ENCODE peak calls at places on chromosomes 16 and 17, in five cellular contexts. W, V, C, K and G are unnamed samples.

GRCh38 chr16:66315210-66315825 is 51.2 kb upstream of the CDH5 start:
- DNase-seq in C (peak; percentile 38), V (no peak), W (no peak), K (peak; percentile 18), G (peak; percentile 23)

GRCh38 chr16:46629331-46629843 is 8.2 kb upstream of the SHCBP1 start:
- DNase-seq in C (peak; percentile 50), V (no peak), K (no peak), W (no peak), G (no peak)

GRCh38 chr17:80899402-80900268 is 92.0 kb upstream of the CHMP6 start:
- DNase-seq in K (no peak), C (peak; percentile 12), W (peak; percentile 82), V (no peak), G (peak; percentile 38)

GRCh38 chr16:83137326-83137770 is 510.6 kb downstream of the CDH13 start:
- DNase-seq in C (peak; percentile 58), K (no peak), W (no peak), V (no peak), G (peak; percentile 43)

GRCh38 chr16:74601131-74601871 is 5.6 kb downstream of the GLG1 start:
- DNase-seq in W (no peak), K (peak; percentile 31), V (peak; percentile 76), C (peak; percentile 37), G (peak; percentile 37)

GRCh38 chr16:10940501-10941079 is 1.7 kb downstream of the DEXI start:
- DNase-seq in W (peak; percentile 65), K (no peak), V (no peak), C (no peak), G (no peak)

GRCh38 chr17:36600477-36600876 is 906 bp upstream of the MRM1 start:
- DNase-seq in K (no peak), V (no peak), W (peak; percentile 54), C (no peak), G (no peak)

GRCh38 chr17:52136173-52136572 is 22.3 kb downstream of the CA10 start:
- DNase-seq in C (no peak), W (no peak), V (no peak), K (no peak), G (no peak)

GRCh38 chr17:32688221-32688620 is 188.7 kb downstream of the MYO1D start:
- DNase-seq in C (no peak), V (no peak), K (no peak), W (no peak), G (no peak)

GRCh38 chr17:75088902-75089417 is 1.2 kb downstream of the SLC16A5 start:
- DNase-seq in W (no peak), K (no peak), C (no peak), V (no peak), G (no peak)

GRCh38 chr16:30876867-30877266 is 17.0 kb downstream of the BCL7C start:
- DNase-seq in W (no peak), C (no peak), V (no peak), K (no peak), G (no peak)

GRCh38 chr17:29140051-29140582 is 40.1 kb downstream of the MYO18A start:
- DNase-seq in K (no peak), C (peak; percentile 45), V (peak; percentile 92), W (peak; percentile 93), G (peak; percentile 65)

GRCh38 chr16:8496364-8496763 is 93.9 kb downstream of the TMEM114 start:
- DNase-seq in V (no peak), K (no peak), C (no peak), W (no peak), G (no peak)

GRCh38 chr17:801660-802059 is 19.5 kb downstream of the MRM3 start:
- DNase-seq in W (no peak), V (no peak), K (no peak), C (no peak), G (no peak)

GRCh38 chr16:4098496-4098895 is 17.7 kb downstream of the ADCY9 start:
- DNase-seq in C (no peak), V (no peak), W (no peak), K (no peak), G (no peak)

GRCh38 chr16:4101421-4102275 is 14.6 kb downstream of the ADCY9 start:
- DNase-seq in K (no peak), W (no peak), C (no peak), V (no peak), G (no peak)

GRCh38 chr16:4094138-4094773 is 22.0 kb downstream of the ADCY9 start:
- DNase-seq in K (no peak), W (no peak), V (no peak), C (no peak), G (no peak)

GRCh38 chr16:4096509-4096908 is 19.7 kb downstream of the ADCY9 start:
- DNase-seq in K (no peak), C (no peak), V (no peak), W (no peak), G (no peak)

DNA sequence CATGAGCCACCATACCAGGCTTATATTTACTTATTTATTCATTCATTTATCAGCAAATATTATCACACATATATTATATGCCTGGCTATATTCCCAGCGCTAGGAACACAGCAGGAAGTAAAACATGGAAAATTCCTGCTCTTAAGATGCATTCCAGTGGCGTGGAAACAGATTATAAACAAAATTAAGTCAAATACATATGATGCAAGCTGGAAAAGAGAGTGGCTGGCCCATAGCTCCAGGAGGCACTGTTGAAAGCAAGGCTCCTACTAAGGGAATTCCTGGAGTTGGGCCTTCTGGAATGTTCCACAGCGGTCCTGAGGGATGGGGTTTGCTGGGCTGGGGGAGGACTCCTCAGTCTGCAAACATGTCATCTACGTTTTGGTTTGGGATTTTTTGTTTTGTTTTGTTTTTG is 18.4 kb downstream of the ADCY9 start:
- DNase-seq in C (no peak), V (no peak), W (no peak), K (no peak), G (no peak)
- TF ChIP-seq CTCF in C (no peak), V (no peak), W (no peak), K (no peak), G (no peak)

GRCh38 chr17:44007346-44008204 is 3.2 kb downstream of the NAGS start:
- DNase-seq in K (no peak), C (peak; percentile 15), W (no peak), V (peak; percentile 75), G (no peak)
- TF ChIP-seq CTCF in K (no peak), C (no peak), W (no peak), V (no peak), G (peak; percentile 26)

DNA sequence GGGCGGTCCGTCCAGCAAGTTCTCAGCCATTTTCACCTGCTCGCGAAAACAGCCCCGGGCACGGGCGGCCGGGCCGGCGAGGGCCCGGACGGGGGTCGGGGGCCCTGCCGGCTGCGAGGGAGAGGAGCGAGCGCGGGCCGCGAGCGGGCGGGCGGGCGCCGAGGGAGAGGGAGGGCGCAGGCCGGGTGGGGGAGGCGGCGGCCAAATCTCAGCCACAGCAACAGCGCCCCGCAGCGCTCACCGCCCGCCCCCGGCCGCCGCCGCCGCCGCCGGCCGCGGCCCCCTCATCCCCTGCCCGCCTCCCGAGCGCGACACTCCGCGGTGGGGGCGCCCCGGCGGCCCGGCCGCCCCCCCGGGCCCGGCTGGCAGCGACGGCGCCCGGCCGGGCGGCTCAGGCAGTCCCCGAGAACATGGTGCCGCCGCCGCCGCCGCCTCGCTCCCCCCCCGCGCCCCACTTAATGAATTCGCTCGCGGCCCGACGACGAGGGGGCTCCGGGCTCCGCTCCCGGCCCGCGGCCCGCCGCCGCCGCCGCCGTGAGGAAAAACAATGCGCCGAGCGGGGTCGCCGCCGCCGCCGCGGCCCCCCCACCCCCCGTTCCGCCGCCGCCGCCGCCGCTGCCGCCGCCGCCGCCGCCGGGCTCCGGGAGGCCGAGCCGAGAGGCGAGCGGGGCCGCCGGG is 487 bp downstream of the CREBBP start:
- DNase-seq in C (peak; percentile 29), K (no peak), W (peak; percentile 90), V (peak; percentile 83), G (peak; percentile 78)
- TF ChIP-seq CTCF in C (no peak), K (peak; percentile 15), W (no peak), V (no peak), G (no peak)

GRCh38 chr17:76972046-76972641 is 103.9 kb downstream of the MGAT5B start:
- DNase-seq in C (no peak), V (no peak), K (no peak), W (no peak), G (no peak)

GRCh38 chr17:76966486-76967181 is 98.4 kb downstream of the MGAT5B start:
- DNase-seq in W (no peak), C (no peak), V (peak; percentile 18), K (no peak), G (no peak)

GRCh38 chr17:76967762-76968161 is 99.6 kb downstream of the MGAT5B start:
- DNase-seq in C (no peak), V (no peak), K (no peak), W (no peak), G (no peak)

GRCh38 chr17:76968707-76969597 is 100.7 kb downstream of the MGAT5B start:
- DNase-seq in W (no peak), K (no peak), V (peak; percentile 77), C (no peak), G (peak; percentile 21)

GRCh38 chr17:76969598-76970172 is 101.5 kb downstream of the MGAT5B start:
- DNase-seq in K (no peak), W (no peak), V (no peak), C (no peak), G (no peak)
- TF ChIP-seq CTCF in K (no peak), W (no peak), V (no peak), C (no peak), G (no peak)

GRCh38 chr17:3027786-3028532 is 35.4 kb downstream of the OR1D5 start:
- DNase-seq in K (no peak), C (no peak), W (peak; percentile 36), V (no peak), G (no peak)
- TF ChIP-seq CTCF in K (no peak), C (no peak), W (no peak), V (no peak), G (no peak)